ENCODE peak calls at places on chromosome 20, in five cellular contexts. D, Q, S, H and E are unnamed samples.

GRCh38 chr20:32111763-32112162 is 2.2 kb downstream of the TM9SF4 start:
- DNase-seq in Q (peak; percentile 30), S (no peak), D (no peak), H (no peak), E (no peak)

GRCh38 chr20:17568045-17568788 is 1.7 kb upstream of the DSTN start:
- DNase-seq in D (no peak), S (peak; percentile 9), Q (no peak), H (no peak), E (no peak)

GRCh38 chr20:45041464-45042337 is 59.2 kb downstream of the KCNS1 start:
- DNase-seq in H (no peak), S (no peak), D (no peak), Q (no peak), E (no peak)

GRCh38 chr20:18718129-18718528 is 95.5 kb upstream of the SCP2D1 start:
- DNase-seq in Q (no peak), H (no peak), S (no peak), D (no peak), E (no peak)

GRCh38 chr20:25285091-25285647 is 37.3 kb downstream of the PYGB start:
- DNase-seq in S (no peak), H (no peak), Q (peak; percentile 11), D (no peak), E (no peak)

GRCh38 chr20:3082955-3083952 is 1.3 kb downstream of the AVP start:
- DNase-seq in Q (no peak), S (no peak), D (no peak), H (no peak), E (no peak)

GRCh38 chr20:17315491-17316231 is 88.8 kb downstream of the PCSK2 start:
- DNase-seq in H (no peak), S (no peak), D (no peak), Q (no peak), E (no peak)

GRCh38 chr20:5234158-5234557 is 82.6 kb downstream of the PROKR2 start:
- DNase-seq in D (no peak), S (no peak), Q (no peak), H (no peak), E (no peak)

GRCh38 chr20:755931-756330 is 12.4 kb downstream of the SLC52A3 start:
- DNase-seq in S (no peak), Q (no peak), H (no peak), D (no peak), E (no peak)

GRCh38 chr20:63577317-63577894 is 3.4 kb upstream of the HELZ2 start:
- DNase-seq in D (no peak), H (no peak), S (no peak), Q (no peak), E (no peak)

GRCh38 chr20:50625986-50626677 is 65.2 kb downstream of the RIPOR3 start:
- DNase-seq in H (no peak), Q (peak; percentile 71), D (no peak), S (no peak), E (no peak)

GRCh38 chr20:25209911-25210310 is 14.4 kb downstream of the ENTPD6 start:
- DNase-seq in S (no peak), Q (no peak), D (no peak), H (no peak), E (no peak)

GRCh38 chr20:59010321-59010994 is 3.4 kb upstream of the CTSZ start:
- DNase-seq in D (no peak), H (no peak), Q (no peak), S (no peak), E (no peak)

GRCh38 chr20:46036370-46036769 is 7.4 kb downstream of the SLC12A5 start:
- DNase-seq in S (no peak), H (no peak), D (no peak), Q (no peak), E (no peak)

GRCh38 chr20:3168079-3168828 is 5.1 kb downstream of the LZTS3 start:
- DNase-seq in D (no peak), S (peak; percentile 40), Q (no peak), H (no peak), E (no peak)

GRCh38 chr20:38514185-38514584 is 41.5 kb downstream of the RALGAPB start:
- DNase-seq in D (no peak), H (no peak), S (no peak), Q (no peak), E (no peak)